ENCODE peak calls at places on chromosomes 6 and 20, in seven cellular contexts. One of them, this sample, is unnamed.
A peak's percentile ranks its signal among the peaks of the same experiment; 100 is the strongest.

GRCh38 chr20:43389231-43389630 is 68.5 kb upstream of the SRSF6 start:
- DNase-seq in IMR-90: no peak
- DNase-seq in transverse colon: no peak
- DNase-seq in mammary epithelial cell: no peak
- DNase-seq in A549: no peak
- DNase-seq in heart right ventricle: peak; percentile 51
- DNase-seq in BE2C: no peak
- DNase-seq in this sample: peak; percentile 32

GRCh38 chr6:31493875-31494694 is 3.9 kb upstream of the MICB start:
- DNase-seq in heart right ventricle: peak; percentile 84
- DNase-seq in A549: peak; percentile 67
- DNase-seq in mammary epithelial cell: peak; percentile 63
- DNase-seq in transverse colon: peak; percentile 89
- DNase-seq in BE2C: peak; percentile 82
- DNase-seq in IMR-90: peak; percentile 70
- DNase-seq in this sample: peak; percentile 77

GRCh38 chr6:44451803-44452690 is 64.5 kb downstream of the CDC5L start:
- DNase-seq in A549: no peak
- DNase-seq in heart right ventricle: no peak
- DNase-seq in transverse colon: no peak
- DNase-seq in BE2C: no peak
- DNase-seq in mammary epithelial cell: no peak
- DNase-seq in IMR-90: no peak
- DNase-seq in this sample: no peak

GRCh38 chr6:30061766-30062458 is 847 bp downstream of the POLR1H start:
- DNase-seq in heart right ventricle: no peak
- DNase-seq in BE2C: peak; percentile 17
- DNase-seq in mammary epithelial cell: peak; percentile 48
- DNase-seq in A549: no peak
- DNase-seq in transverse colon: peak; percentile 45
- DNase-seq in IMR-90: peak; percentile 17
- DNase-seq in this sample: peak; percentile 24

GRCh38 chr6:135909737-135910387 is 58.4 kb downstream of the PDE7B start:
- DNase-seq in BE2C: peak; percentile 66
- DNase-seq in heart right ventricle: no peak
- DNase-seq in IMR-90: peak; percentile 36
- DNase-seq in transverse colon: peak; percentile 39
- DNase-seq in mammary epithelial cell: peak; percentile 54
- DNase-seq in A549: peak; percentile 7
- DNase-seq in this sample: peak; percentile 51

GRCh38 chr6:155521719-155522118 is 66.1 kb upstream of the NOX3 start:
- DNase-seq in transverse colon: no peak
- DNase-seq in IMR-90: peak; percentile 61
- DNase-seq in heart right ventricle: no peak
- DNase-seq in A549: no peak
- DNase-seq in BE2C: no peak
- DNase-seq in mammary epithelial cell: peak; percentile 35
- DNase-seq in this sample: no peak

GRCh38 chr20:53635189-53635588 is 41.5 kb upstream of the ZNF217 start:
- DNase-seq in transverse colon: no peak
- DNase-seq in BE2C: no peak
- DNase-seq in heart right ventricle: no peak
- DNase-seq in mammary epithelial cell: no peak
- DNase-seq in A549: no peak
- DNase-seq in IMR-90: no peak
- DNase-seq in this sample: no peak

GRCh38 chr6:170038251-170038650 is 252.6 kb downstream of the DLL1 start:
- DNase-seq in heart right ventricle: no peak
- DNase-seq in mammary epithelial cell: no peak
- DNase-seq in A549: no peak
- DNase-seq in transverse colon: no peak
- DNase-seq in IMR-90: no peak
- DNase-seq in BE2C: no peak
- DNase-seq in this sample: peak; percentile 9

GRCh38 chr20:7908905-7909304 is 31.4 kb downstream of the HAO1 start:
- DNase-seq in A549: no peak
- DNase-seq in BE2C: no peak
- DNase-seq in heart right ventricle: no peak
- DNase-seq in transverse colon: no peak
- DNase-seq in mammary epithelial cell: no peak
- DNase-seq in IMR-90: no peak
- DNase-seq in this sample: no peak

GRCh38 chr20:24995741-24996448 is 3.3 kb upstream of the APMAP start:
- DNase-seq in A549: no peak
- DNase-seq in mammary epithelial cell: no peak
- DNase-seq in heart right ventricle: no peak
- DNase-seq in IMR-90: no peak
- DNase-seq in BE2C: no peak
- DNase-seq in transverse colon: no peak
- DNase-seq in this sample: no peak

GRCh38 chr20:23639490-23639958 is 1.8 kb upstream of the CST3 start:
- DNase-seq in BE2C: no peak
- DNase-seq in A549: no peak
- DNase-seq in IMR-90: no peak
- DNase-seq in mammary epithelial cell: no peak
- DNase-seq in transverse colon: peak; percentile 72
- DNase-seq in heart right ventricle: no peak
- DNase-seq in this sample: no peak

GRCh38 chr6:156534594-156534993 is 242.6 kb upstream of the ARID1B start:
- DNase-seq in transverse colon: no peak
- DNase-seq in heart right ventricle: no peak
- DNase-seq in A549: no peak
- DNase-seq in mammary epithelial cell: no peak
- DNase-seq in IMR-90: no peak
- DNase-seq in BE2C: no peak
- DNase-seq in this sample: no peak

GRCh38 chr6:130019796-130020105 is 1.4 kb downstream of the L3MBTL3 start:
- DNase-seq in transverse colon: no peak
- DNase-seq in BE2C: no peak
- DNase-seq in IMR-90: no peak
- DNase-seq in mammary epithelial cell: no peak
- DNase-seq in A549: no peak
- DNase-seq in heart right ventricle: peak; percentile 8
- DNase-seq in this sample: no peak

GRCh38 chr6:16205377-16206144 is 32.8 kb upstream of the GMPR start:
- DNase-seq in BE2C: peak; percentile 66
- DNase-seq in heart right ventricle: no peak
- DNase-seq in transverse colon: no peak
- DNase-seq in A549: no peak
- DNase-seq in IMR-90: peak; percentile 91
- DNase-seq in mammary epithelial cell: no peak
- DNase-seq in this sample: no peak

GRCh38 chr6:133341607-133342158 is 100.5 kb downstream of the EYA4 start:
- DNase-seq in transverse colon: no peak
- DNase-seq in IMR-90: peak; percentile 93
- DNase-seq in BE2C: peak; percentile 67
- DNase-seq in heart right ventricle: no peak
- DNase-seq in mammary epithelial cell: no peak
- DNase-seq in A549: no peak
- DNase-seq in this sample: no peak

GRCh38 chr6:46220351-46221220 is 49.8 kb upstream of the ENPP5 start:
- DNase-seq in mammary epithelial cell: no peak
- DNase-seq in heart right ventricle: no peak
- DNase-seq in transverse colon: no peak
- DNase-seq in IMR-90: no peak
- DNase-seq in A549: no peak
- DNase-seq in BE2C: no peak
- DNase-seq in this sample: no peak

GRCh38 chr6:112413805-112414204 is 66.7 kb downstream of the RFPL4B start:
- DNase-seq in transverse colon: no peak
- DNase-seq in A549: no peak
- DNase-seq in mammary epithelial cell: peak; percentile 53
- DNase-seq in IMR-90: no peak
- DNase-seq in heart right ventricle: no peak
- DNase-seq in BE2C: no peak
- DNase-seq in this sample: no peak

GRCh38 chr6:40163924-40164323 is 229.7 kb upstream of the MOCS1 start:
- DNase-seq in transverse colon: no peak
- DNase-seq in heart right ventricle: no peak
- DNase-seq in mammary epithelial cell: no peak
- DNase-seq in IMR-90: no peak
- DNase-seq in A549: no peak
- DNase-seq in BE2C: no peak
- DNase-seq in this sample: no peak

GRCh38 chr6:18100296-18100695 is 22.2 kb downstream of the NHLRC1 start:
- DNase-seq in heart right ventricle: no peak
- DNase-seq in transverse colon: no peak
- DNase-seq in BE2C: no peak
- DNase-seq in mammary epithelial cell: no peak
- DNase-seq in IMR-90: no peak
- DNase-seq in A549: no peak
- DNase-seq in this sample: no peak

GRCh38 chr20:4944518-4944917 is 56.8 kb downstream of the SLC23A2 start:
- DNase-seq in transverse colon: no peak
- DNase-seq in IMR-90: peak; percentile 35
- DNase-seq in mammary epithelial cell: peak; percentile 32
- DNase-seq in BE2C: no peak
- DNase-seq in A549: no peak
- DNase-seq in heart right ventricle: no peak
- DNase-seq in this sample: no peak

GRCh38 chr20:46601603-46602122 is 49.6 kb downstream of the SLC13A3 start:
- DNase-seq in BE2C: no peak
- DNase-seq in heart right ventricle: no peak
- DNase-seq in IMR-90: no peak
- DNase-seq in mammary epithelial cell: no peak
- DNase-seq in A549: no peak
- DNase-seq in transverse colon: no peak
- DNase-seq in this sample: no peak

GRCh38 chr6:44057931-44058616 is 69.2 kb downstream of the MRPL14 start:
- DNase-seq in heart right ventricle: no peak
- DNase-seq in A549: no peak
- DNase-seq in IMR-90: peak; percentile 73
- DNase-seq in transverse colon: no peak
- DNase-seq in BE2C: no peak
- DNase-seq in mammary epithelial cell: no peak
- DNase-seq in this sample: no peak

DNA sequence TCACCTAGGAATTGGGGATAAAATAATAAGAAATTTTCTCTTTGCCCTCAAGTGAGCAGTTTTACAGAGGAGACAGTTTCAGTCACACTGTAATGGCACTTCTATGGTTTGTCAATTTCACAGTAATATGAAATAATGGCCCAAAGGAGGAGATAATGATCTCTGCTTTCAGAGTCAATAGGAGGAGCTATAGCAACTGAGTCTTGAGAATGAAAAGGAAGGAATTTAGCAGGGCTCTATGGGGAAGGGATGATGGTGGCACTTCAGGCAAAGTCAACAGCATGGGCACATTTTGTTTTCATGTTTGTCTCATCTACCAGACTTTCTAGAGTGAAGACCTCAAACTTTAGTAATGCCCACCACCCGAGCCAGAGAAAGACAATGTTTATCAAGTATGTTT is 138.3 kb upstream of the HMGN3 start:
- DNase-seq in transverse colon: no peak
- DNase-seq in IMR-90: no peak
- DNase-seq in BE2C: no peak
- DNase-seq in A549: no peak
- DNase-seq in heart right ventricle: no peak
- DNase-seq in mammary epithelial cell: no peak
- DNase-seq in this sample: no peak
- TF ChIP-seq CTCF in transverse colon: no peak
- TF ChIP-seq CTCF in IMR-90: no peak
- TF ChIP-seq CTCF in BE2C: no peak
- TF ChIP-seq CTCF in A549: no peak
- TF ChIP-seq CTCF in heart right ventricle: no peak
- TF ChIP-seq CTCF in mammary epithelial cell: no peak
- TF ChIP-seq CTCF in this sample: no peak

DNA sequence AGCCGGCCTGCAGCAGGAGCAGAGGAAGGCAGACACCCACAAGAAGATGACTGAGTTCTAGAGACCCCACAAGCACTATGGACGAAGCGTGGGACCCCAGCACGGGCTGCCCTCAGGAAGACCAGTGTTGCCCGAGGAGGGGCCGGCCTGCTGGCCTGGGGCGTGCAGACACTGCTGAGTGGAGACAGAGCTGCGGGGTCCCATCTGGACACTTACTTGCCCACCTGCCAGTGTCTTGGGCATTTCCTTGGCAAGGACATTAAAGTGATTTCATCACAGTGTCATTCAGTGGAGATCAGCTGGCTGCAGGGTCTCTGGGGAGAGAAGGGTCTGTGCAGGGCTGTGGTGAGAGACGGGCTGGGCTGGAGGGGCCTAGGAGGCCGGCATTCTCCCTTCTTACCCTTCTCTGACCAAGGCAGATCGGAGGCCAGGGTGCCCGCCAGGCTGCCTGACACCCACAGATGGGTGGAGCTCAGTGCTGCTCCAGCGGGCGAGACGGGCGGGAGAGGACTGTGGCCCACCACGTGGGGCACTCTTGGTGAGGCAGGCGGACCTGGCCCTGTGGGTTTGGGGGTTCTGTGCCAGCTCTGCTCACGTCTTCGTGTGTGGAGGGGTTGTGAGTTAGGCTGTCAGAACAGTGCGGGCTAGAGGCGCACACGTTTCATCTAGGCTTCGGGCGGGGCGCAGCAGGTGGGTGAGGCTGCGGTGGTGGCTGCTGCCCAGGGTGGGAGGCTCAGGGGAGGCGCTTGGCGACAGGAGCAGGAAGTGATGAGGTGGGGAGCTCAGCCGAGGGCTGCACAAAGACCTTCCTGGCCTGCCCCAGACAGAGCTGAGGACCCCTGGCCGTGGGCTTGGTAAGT is at the start of gene LIME1:
- DNase-seq in A549: no peak
- DNase-seq in BE2C: no peak
- DNase-seq in IMR-90: no peak
- DNase-seq in transverse colon: peak; percentile 83
- DNase-seq in heart right ventricle: no peak
- DNase-seq in mammary epithelial cell: no peak
- DNase-seq in this sample: no peak
- H3K4me1 ChIP-seq in A549: peaks cover 6% of the 10 kb centered on the region
- H3K4me1 ChIP-seq in BE2C: peaks cover 3% of the 10 kb centered on the region
- H3K4me1 ChIP-seq in IMR-90: peaks cover 5% of the 10 kb centered on the region
- H3K4me1 ChIP-seq in transverse colon: peaks cover 36% of the 10 kb centered on the region
- H3K4me1 ChIP-seq in heart right ventricle: peaks cover 29% of the 10 kb centered on the region
- H3K4me1 ChIP-seq in mammary epithelial cell: peaks cover 28% of the 10 kb centered on the region
- H3K4me1 ChIP-seq in this sample: peaks cover 32% of the 10 kb centered on the region

DNA sequence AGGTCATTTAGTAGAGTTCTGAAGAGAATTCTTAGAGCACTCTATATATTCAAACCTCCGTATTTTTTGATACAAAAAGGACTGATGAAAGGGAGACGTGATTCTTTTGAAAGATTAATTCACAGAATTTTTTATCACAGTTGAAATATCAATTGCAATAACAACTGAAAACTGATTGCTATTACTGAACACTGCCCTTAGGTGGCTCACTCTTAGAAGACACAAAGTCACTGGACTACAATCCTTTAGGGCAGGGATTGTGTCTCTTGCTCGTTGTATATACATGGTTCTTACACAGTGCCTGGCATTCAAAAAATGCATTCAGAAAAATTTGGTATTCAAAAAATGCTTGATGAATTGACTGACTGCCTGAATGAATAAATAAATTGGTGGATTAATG is 17.1 kb upstream of the CALHM6 start:
- DNase-seq in BE2C: no peak
- DNase-seq in mammary epithelial cell: peak; percentile 27
- DNase-seq in heart right ventricle: no peak
- DNase-seq in IMR-90: peak; percentile 51
- DNase-seq in A549: peak; percentile 27
- DNase-seq in transverse colon: no peak
- DNase-seq in this sample: no peak
- TF ChIP-seq CTCF in BE2C: peak; percentile 58
- TF ChIP-seq CTCF in mammary epithelial cell: peak; percentile 63
- TF ChIP-seq CTCF in heart right ventricle: peak; percentile 47
- TF ChIP-seq CTCF in IMR-90: peak; percentile 55
- TF ChIP-seq CTCF in A549: peak; percentile 41
- TF ChIP-seq CTCF in transverse colon: peak; percentile 41
- TF ChIP-seq CTCF in this sample: peak; percentile 22

GRCh38 chr20:38129248-38129865 is 35.7 kb downstream of the TGM2 start:
- DNase-seq in heart right ventricle: no peak
- DNase-seq in transverse colon: no peak
- DNase-seq in BE2C: no peak
- DNase-seq in mammary epithelial cell: no peak
- DNase-seq in A549: no peak
- DNase-seq in IMR-90: no peak
- DNase-seq in this sample: no peak
- H3K4me1 ChIP-seq in heart right ventricle: peaks cover 60% of the 10 kb centered on the region
- H3K4me1 ChIP-seq in transverse colon: peaks cover 24% of the 10 kb centered on the region
- H3K4me1 ChIP-seq in BE2C: peaks cover 21% of the 10 kb centered on the region
- H3K4me1 ChIP-seq in mammary epithelial cell: peaks cover 3% of the 10 kb centered on the region
- H3K4me1 ChIP-seq in A549: peaks cover 45% of the 10 kb centered on the region
- H3K4me1 ChIP-seq in IMR-90: peaks cover 22% of the 10 kb centered on the region
- H3K4me1 ChIP-seq in this sample: peaks cover 28% of the 10 kb centered on the region

This sample was measured in body of pancreas.